ENCODE peak calls at places on chromosomes 7 and 10, in seven cellular contexts. J is left lung, V is mammary epithelial cell, L is H9, G is astrocyte, C is stomach, P is Peyer's patch. F is an unnamed sample.
A peak's percentile ranks its signal among the peaks of the same experiment; 100 is the strongest.

GRCh38 chr7:108630002-108630401 is 60.3 kb downstream of the DNAJB9 start:
- DNase-seq in J (no peak), V (no peak), L (no peak), G (peak; percentile 4), C (no peak), P (no peak), F (no peak)

GRCh38 chr7:106216517-106217088 is 68.2 kb downstream of the NAMPT start:
- DNase-seq in J (no peak), V (peak; percentile 94), L (no peak), G (peak; percentile 94), C (peak; percentile 47), P (no peak), F (peak; percentile 84)

GRCh38 chr10:87752571-87752970 is 65.5 kb downstream of the ATAD1 start:
- DNase-seq in J (no peak), V (peak; percentile 71), L (no peak), G (peak; percentile 72), C (no peak), P (no peak), F (no peak)

GRCh38 chr10:20898851-20899250 is 1.7 kb upstream of the NEBL start:
- DNase-seq in J (no peak), V (peak; percentile 2), L (no peak), G (peak; percentile 78), C (no peak), P (no peak), F (no peak)

GRCh38 chr10:119305860-119306513 is 98.6 kb downstream of the GRK5 start:
- DNase-seq in J (peak; percentile 62), V (peak; percentile 97), L (no peak), G (peak; percentile 99), C (peak; percentile 52), P (no peak), F (peak; percentile 86)

GRCh38 chr7:17369686-17370426 is 71.4 kb downstream of the AHR start:
- DNase-seq in J (no peak), V (peak; percentile 86), L (no peak), G (peak; percentile 87), C (no peak), P (no peak), F (no peak)

GRCh38 chr10:6054884-6055283 is 7.3 kb downstream of the IL2RA start:
- DNase-seq in J (no peak), V (no peak), L (peak; percentile 3), G (no peak), C (peak; percentile 19), P (no peak), F (peak; percentile 11)

GRCh38 chr7:47940482-47941001 is 7.7 kb downstream of the PKD1L1 start:
- DNase-seq in J (no peak), V (no peak), L (no peak), G (peak; percentile 50), C (no peak), P (peak; percentile 68), F (no peak)

GRCh38 chr7:102103027-102103372 is 183.7 kb upstream of the SH2B2 start:
- DNase-seq in J (no peak), V (no peak), L (no peak), G (no peak), C (no peak), P (no peak), F (peak; percentile 35)

GRCh38 chr10:30687698-30688213 is 58.2 kb upstream of the LYZL2 start:
- DNase-seq in J (peak; percentile 61), V (peak; percentile 65), L (peak; percentile 89), G (peak; percentile 45), C (peak; percentile 67), P (peak; percentile 71), F (no peak)
- H3K27ac ChIP-seq in J (no peak overlapping the region), V (no peak overlapping the region), L (no peak overlapping the region), G (no peak overlapping the region), C (no peak overlapping the region), P (no peak overlapping the region), F (no peak overlapping the region)

GRCh38 chr10:12195603-12196506 is at the start of the genes CDC123 and NUDT5:
- DNase-seq in J (peak; percentile 89), V (peak; percentile 89), L (peak; percentile 89), G (peak; percentile 85), C (peak; percentile 86), P (peak; percentile 89), F (peak; percentile 91)
- TF ChIP-seq CTCF in J (peak; percentile 13), V (peak; percentile 17), L (no peak), G (no peak), C (no peak), P (no peak), F (no peak)

GRCh38 chr10:3873728-3874461 is 88.9 kb upstream of the KLF6 start:
- DNase-seq in J (no peak), V (peak; percentile 71), L (no peak), G (peak; percentile 59), C (no peak), P (no peak), F (no peak)
- H3K27ac ChIP-seq in J (peak overlapping the region; percentile 76), V (peak overlapping the region; percentile 62), L (no peak overlapping the region), G (no peak overlapping the region), C (peak overlapping the region; percentile 50), P (peak overlapping the region; percentile 62), F (peak overlapping the region; percentile 45)

DNA sequence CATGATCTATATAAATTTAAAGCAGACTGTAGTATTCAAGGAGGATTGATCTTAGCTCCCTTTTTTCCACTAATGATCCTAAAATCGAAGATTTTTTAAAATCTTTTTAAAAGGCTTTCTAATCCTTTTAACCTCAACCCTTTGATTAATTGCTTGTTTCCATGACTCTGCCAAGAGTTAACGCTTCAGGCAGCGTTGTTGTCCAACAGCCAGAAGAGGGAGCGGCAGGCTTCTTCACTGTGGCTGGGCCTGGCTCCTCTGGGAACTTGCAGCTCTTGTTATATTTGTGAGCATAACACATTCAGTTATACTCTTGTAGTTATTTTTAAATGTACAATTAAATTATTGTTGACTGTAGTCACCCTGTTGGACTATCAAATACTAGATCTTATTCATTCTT is 26.3 kb downstream of the CRCP start:
- DNase-seq in J (peak; percentile 74), V (peak; percentile 56), L (no peak), G (peak; percentile 77), C (peak; percentile 62), P (no peak), F (no peak)
- TF ChIP-seq CTCF in J (peak; percentile 35), V (peak; percentile 76), L (peak; percentile 64), G (peak; percentile 44), C (no peak), P (peak; percentile 5), F (no peak)

GRCh38 chr7:50856821-50857220 is 74.1 kb upstream of the GRB10 start:
- DNase-seq in J (no peak), V (no peak), L (no peak), G (peak; percentile 23), C (peak; percentile 11), P (no peak), F (no peak)

GRCh38 chr7:50856231-50856630 is 73.5 kb upstream of the GRB10 start:
- DNase-seq in J (no peak), V (no peak), L (no peak), G (no peak), C (peak; percentile 7), P (no peak), F (no peak)

GRCh38 chr7:50858528-50859245 is 76.0 kb upstream of the GRB10 start:
- DNase-seq in J (no peak), V (no peak), L (no peak), G (no peak), C (no peak), P (no peak), F (no peak)

GRCh38 chr7:50855526-50855925 is 72.8 kb upstream of the GRB10 start:
- DNase-seq in J (no peak), V (no peak), L (no peak), G (no peak), C (peak; percentile 4), P (no peak), F (no peak)

GRCh38 chr7:50857804-50858203 is 75.1 kb upstream of the GRB10 start:
- DNase-seq in J (no peak), V (no peak), L (no peak), G (no peak), C (no peak), P (no peak), F (no peak)
- H3K27ac ChIP-seq in J (no peak overlapping the region), V (no peak overlapping the region), L (no peak overlapping the region), G (no peak overlapping the region), C (no peak overlapping the region), P (no peak overlapping the region), F (no peak overlapping the region)

F was measured in coronary artery.